ENCODE peak calls at places on chromosomes 2 and 18, in ten cellular contexts. One of them, this sample, is unnamed.

GRCh38 chr2:168132389-168132788 is 115.0 kb downstream of the STK39 start:
- DNase-seq in stomach: no peak
- DNase-seq in endothelial cell of umbilical vein: no peak
- DNase-seq in IMR-90: no peak
- DNase-seq in adrenal gland: no peak
- DNase-seq in body of pancreas: no peak
- DNase-seq in prostate gland: no peak
- DNase-seq in Peyer's patch: no peak
- DNase-seq in breast epithelium: no peak
- DNase-seq in A549: no peak
- DNase-seq in this sample: no peak

GRCh38 chr2:128639693-128640092 is 321.0 kb upstream of the HS6ST1 start:
- DNase-seq in breast epithelium: no peak
- DNase-seq in IMR-90: no peak
- DNase-seq in prostate gland: no peak
- DNase-seq in body of pancreas: no peak
- DNase-seq in A549: no peak
- DNase-seq in adrenal gland: no peak
- DNase-seq in Peyer's patch: no peak
- DNase-seq in stomach: peak; percentile 10
- DNase-seq in endothelial cell of umbilical vein: no peak
- DNase-seq in this sample: peak; percentile 75

GRCh38 chr2:8441371-8441770 is 240.5 kb upstream of the ID2 start:
- DNase-seq in prostate gland: no peak
- DNase-seq in adrenal gland: no peak
- DNase-seq in body of pancreas: no peak
- DNase-seq in endothelial cell of umbilical vein: no peak
- DNase-seq in Peyer's patch: no peak
- DNase-seq in A549: no peak
- DNase-seq in stomach: no peak
- DNase-seq in IMR-90: no peak
- DNase-seq in breast epithelium: no peak
- DNase-seq in this sample: peak; percentile 50

GRCh38 chr2:19124135-19124534 is 234.3 kb downstream of the OSR1 start:
- DNase-seq in A549: peak; percentile 42
- DNase-seq in body of pancreas: no peak
- DNase-seq in Peyer's patch: no peak
- DNase-seq in stomach: no peak
- DNase-seq in adrenal gland: no peak
- DNase-seq in breast epithelium: no peak
- DNase-seq in prostate gland: no peak
- DNase-seq in endothelial cell of umbilical vein: no peak
- DNase-seq in IMR-90: peak; percentile 95
- DNase-seq in this sample: no peak

GRCh38 chr2:25528173-25528572 is 145.2 kb downstream of the DTNB start:
- DNase-seq in prostate gland: no peak
- DNase-seq in IMR-90: peak; percentile 76
- DNase-seq in A549: no peak
- DNase-seq in body of pancreas: no peak
- DNase-seq in stomach: no peak
- DNase-seq in adrenal gland: no peak
- DNase-seq in breast epithelium: no peak
- DNase-seq in endothelial cell of umbilical vein: no peak
- DNase-seq in Peyer's patch: no peak
- DNase-seq in this sample: no peak

GRCh38 chr2:239267411-239267941 is 133.3 kb downstream of the HDAC4 start:
- DNase-seq in breast epithelium: peak; percentile 55
- DNase-seq in endothelial cell of umbilical vein: peak; percentile 37
- DNase-seq in A549: no peak
- DNase-seq in body of pancreas: no peak
- DNase-seq in IMR-90: peak; percentile 80
- DNase-seq in adrenal gland: peak; percentile 66
- DNase-seq in prostate gland: peak; percentile 34
- DNase-seq in stomach: peak; percentile 80
- DNase-seq in Peyer's patch: peak; percentile 95
- DNase-seq in this sample: peak; percentile 95

GRCh38 chr2:129862668-129863067 is 116.8 kb upstream of the RAB6C start:
- DNase-seq in prostate gland: no peak
- DNase-seq in adrenal gland: no peak
- DNase-seq in IMR-90: no peak
- DNase-seq in body of pancreas: no peak
- DNase-seq in A549: no peak
- DNase-seq in breast epithelium: no peak
- DNase-seq in stomach: no peak
- DNase-seq in Peyer's patch: no peak
- DNase-seq in endothelial cell of umbilical vein: no peak
- DNase-seq in this sample: no peak

GRCh38 chr2:174012347-174013309 is 47.5 kb upstream of the SP3 start:
- DNase-seq in IMR-90: no peak
- DNase-seq in adrenal gland: peak; percentile 80
- DNase-seq in A549: no peak
- DNase-seq in prostate gland: peak; percentile 62
- DNase-seq in stomach: peak; percentile 63
- DNase-seq in endothelial cell of umbilical vein: peak; percentile 31
- DNase-seq in body of pancreas: peak; percentile 38
- DNase-seq in breast epithelium: peak; percentile 68
- DNase-seq in Peyer's patch: peak; percentile 25
- DNase-seq in this sample: peak; percentile 96

GRCh38 chr2:224973112-224974016 is 68.9 kb downstream of the DOCK10 start:
- DNase-seq in stomach: peak; percentile 53
- DNase-seq in Peyer's patch: peak; percentile 65
- DNase-seq in A549: no peak
- DNase-seq in IMR-90: no peak
- DNase-seq in endothelial cell of umbilical vein: no peak
- DNase-seq in adrenal gland: no peak
- DNase-seq in breast epithelium: no peak
- DNase-seq in body of pancreas: no peak
- DNase-seq in prostate gland: no peak
- DNase-seq in this sample: no peak

GRCh38 chr18:11909081-11909410 is 929 bp upstream of the MPPE1 start:
- DNase-seq in prostate gland: no peak
- DNase-seq in Peyer's patch: peak; percentile 26
- DNase-seq in stomach: no peak
- DNase-seq in adrenal gland: no peak
- DNase-seq in endothelial cell of umbilical vein: no peak
- DNase-seq in breast epithelium: no peak
- DNase-seq in A549: no peak
- DNase-seq in body of pancreas: no peak
- DNase-seq in IMR-90: peak; percentile 12
- DNase-seq in this sample: no peak

GRCh38 chr2:196801578-196801977 is 2.1 kb upstream of the GTF3C3 start:
- DNase-seq in A549: no peak
- DNase-seq in adrenal gland: no peak
- DNase-seq in breast epithelium: no peak
- DNase-seq in body of pancreas: no peak
- DNase-seq in endothelial cell of umbilical vein: no peak
- DNase-seq in stomach: no peak
- DNase-seq in Peyer's patch: no peak
- DNase-seq in prostate gland: no peak
- DNase-seq in IMR-90: peak; percentile 38
- DNase-seq in this sample: no peak

GRCh38 chr2:70122470-70122869 is 35.2 kb downstream of the PCBP1 start:
- DNase-seq in prostate gland: no peak
- DNase-seq in breast epithelium: no peak
- DNase-seq in endothelial cell of umbilical vein: no peak
- DNase-seq in A549: no peak
- DNase-seq in IMR-90: no peak
- DNase-seq in Peyer's patch: no peak
- DNase-seq in stomach: no peak
- DNase-seq in adrenal gland: no peak
- DNase-seq in body of pancreas: no peak
- DNase-seq in this sample: no peak

GRCh38 chr2:239009001-239009961 is 161.4 kb downstream of the TWIST2 start:
- DNase-seq in breast epithelium: no peak
- DNase-seq in Peyer's patch: no peak
- DNase-seq in body of pancreas: no peak
- DNase-seq in endothelial cell of umbilical vein: peak; percentile 58
- DNase-seq in A549: no peak
- DNase-seq in adrenal gland: no peak
- DNase-seq in prostate gland: no peak
- DNase-seq in stomach: peak; percentile 0
- DNase-seq in IMR-90: no peak
- DNase-seq in this sample: no peak

GRCh38 chr2:179467111-179467510 is 202.5 kb upstream of the SESTD1 start:
- DNase-seq in breast epithelium: no peak
- DNase-seq in prostate gland: no peak
- DNase-seq in Peyer's patch: no peak
- DNase-seq in A549: no peak
- DNase-seq in endothelial cell of umbilical vein: peak; percentile 60
- DNase-seq in body of pancreas: no peak
- DNase-seq in stomach: no peak
- DNase-seq in adrenal gland: no peak
- DNase-seq in IMR-90: peak; percentile 64
- DNase-seq in this sample: no peak

GRCh38 chr2:240343548-240343947 is 91.9 kb upstream of the GPC1 start:
- DNase-seq in IMR-90: no peak
- DNase-seq in breast epithelium: no peak
- DNase-seq in A549: no peak
- DNase-seq in endothelial cell of umbilical vein: no peak
- DNase-seq in body of pancreas: no peak
- DNase-seq in stomach: no peak
- DNase-seq in prostate gland: no peak
- DNase-seq in Peyer's patch: no peak
- DNase-seq in adrenal gland: no peak
- DNase-seq in this sample: no peak

DNA sequence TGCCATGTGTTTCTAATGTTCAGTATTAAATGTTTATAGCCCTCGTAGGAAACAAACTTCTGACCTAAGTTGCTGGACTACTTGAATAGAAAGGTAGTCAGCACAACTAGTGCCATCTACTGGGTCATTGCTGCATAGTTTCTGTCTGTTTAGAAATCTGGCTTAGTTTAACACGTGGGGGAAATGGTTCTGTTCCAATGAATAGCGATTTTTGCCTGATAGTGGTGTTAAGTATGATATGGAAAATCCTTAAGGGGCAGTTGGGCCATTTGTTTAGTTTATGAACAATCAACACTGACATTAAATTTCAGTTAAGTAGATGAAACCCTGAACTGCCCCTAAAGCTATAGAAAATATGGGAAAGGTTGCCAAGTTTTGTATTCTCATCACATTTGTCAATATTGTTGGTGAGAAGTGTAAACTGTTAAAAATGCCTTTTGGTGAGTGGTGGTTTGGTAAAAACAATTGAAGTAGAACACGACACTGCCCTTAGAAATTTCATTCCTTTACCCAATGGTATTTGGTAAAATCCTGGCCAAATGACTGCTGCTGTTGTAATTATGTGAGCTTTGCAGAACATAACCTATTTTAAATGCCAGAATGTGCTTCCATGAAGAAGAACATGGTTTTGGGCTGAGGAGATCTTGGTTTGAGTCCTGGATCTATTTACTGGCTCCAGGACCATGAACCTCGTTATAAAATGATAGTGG is 13.2 kb downstream of the NABP1 start:
- DNase-seq in body of pancreas: peak; percentile 45
- DNase-seq in IMR-90: peak; percentile 87
- DNase-seq in stomach: peak; percentile 32
- DNase-seq in A549: peak; percentile 81
- DNase-seq in endothelial cell of umbilical vein: peak; percentile 91
- DNase-seq in breast epithelium: peak; percentile 36
- DNase-seq in prostate gland: peak; percentile 58
- DNase-seq in adrenal gland: peak; percentile 48
- DNase-seq in Peyer's patch: peak; percentile 51
- DNase-seq in this sample: no peak
- TF ChIP-seq POLR2A in body of pancreas: peak; percentile 15
- TF ChIP-seq POLR2A in IMR-90: no peak
- TF ChIP-seq POLR2A in stomach: no peak
- TF ChIP-seq POLR2A in A549: no peak
- TF ChIP-seq POLR2A in endothelial cell of umbilical vein: peak; percentile 71
- TF ChIP-seq POLR2A in breast epithelium: no peak
- TF ChIP-seq POLR2A in prostate gland: no peak
- TF ChIP-seq POLR2A in adrenal gland: no peak
- TF ChIP-seq POLR2A in Peyer's patch: peak; percentile 14
- TF ChIP-seq POLR2A in this sample: no peak

GRCh38 chr2:218980800-218981389 is 4.1 kb downstream of the FEV start:
- DNase-seq in stomach: no peak
- DNase-seq in endothelial cell of umbilical vein: no peak
- DNase-seq in IMR-90: no peak
- DNase-seq in prostate gland: no peak
- DNase-seq in adrenal gland: no peak
- DNase-seq in body of pancreas: no peak
- DNase-seq in breast epithelium: no peak
- DNase-seq in Peyer's patch: no peak
- DNase-seq in A549: no peak
- DNase-seq in this sample: no peak
- H3K4me3 ChIP-seq in stomach: no peak overlapping the region
- H3K4me3 ChIP-seq in endothelial cell of umbilical vein: no peak overlapping the region
- H3K4me3 ChIP-seq in IMR-90: no peak overlapping the region
- H3K4me3 ChIP-seq in prostate gland: no peak overlapping the region
- H3K4me3 ChIP-seq in adrenal gland: no peak overlapping the region
- H3K4me3 ChIP-seq in body of pancreas: no peak overlapping the region
- H3K4me3 ChIP-seq in breast epithelium: peak overlapping the region; percentile 35
- H3K4me3 ChIP-seq in Peyer's patch: peak overlapping the region; percentile 40
- H3K4me3 ChIP-seq in A549: no peak overlapping the region
- H3K4me3 ChIP-seq in this sample: no peak overlapping the region

DNA sequence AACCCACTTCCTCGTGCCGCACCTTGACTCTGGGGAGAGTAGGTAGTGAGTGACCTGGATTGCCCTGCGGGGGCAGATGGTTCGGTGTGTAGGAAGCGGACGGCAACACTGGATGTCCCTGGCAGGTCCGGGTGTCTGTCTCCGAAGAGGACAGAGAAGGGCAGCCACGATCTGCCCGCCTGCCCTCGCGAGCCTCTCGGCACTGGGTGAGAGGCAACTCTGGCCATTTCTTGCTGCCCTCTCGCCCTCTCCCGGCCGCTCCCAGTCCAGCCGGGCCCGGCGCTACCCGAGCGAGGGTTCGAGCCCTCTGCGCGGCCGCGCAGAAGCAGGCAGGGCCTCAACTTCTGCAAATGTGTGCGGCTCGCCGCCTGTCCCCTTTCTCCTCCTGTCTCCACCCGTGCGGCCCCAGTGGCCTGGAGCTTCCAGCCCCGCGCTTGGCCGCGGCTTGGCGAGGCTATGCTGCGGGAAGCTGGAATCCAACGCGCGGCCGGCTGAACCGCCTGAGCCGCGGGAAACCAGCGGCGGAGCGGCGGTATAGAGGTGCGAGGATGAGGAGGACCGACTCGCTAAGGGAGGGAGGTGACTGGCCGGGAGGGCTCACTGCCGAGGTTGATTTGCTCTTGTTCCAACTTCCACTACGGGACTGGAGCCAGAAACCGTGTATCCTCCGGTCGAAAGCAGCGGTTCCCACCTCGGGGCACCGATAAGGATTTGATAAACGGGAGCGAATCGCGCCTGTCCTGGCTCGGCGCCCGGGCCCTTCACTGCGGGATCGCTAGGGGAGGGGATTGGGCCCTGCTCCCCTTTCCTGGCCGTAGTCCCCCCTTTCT is 1.5 kb downstream of the EPAS1 start:
- DNase-seq in prostate gland: no peak
- DNase-seq in body of pancreas: peak; percentile 68
- DNase-seq in stomach: peak; percentile 75
- DNase-seq in A549: peak; percentile 69
- DNase-seq in adrenal gland: peak; percentile 53
- DNase-seq in breast epithelium: peak; percentile 54
- DNase-seq in endothelial cell of umbilical vein: peak; percentile 60
- DNase-seq in Peyer's patch: no peak
- DNase-seq in IMR-90: peak; percentile 47
- DNase-seq in this sample: peak; percentile 46
- TF ChIP-seq POLR2A in prostate gland: peak; percentile 4
- TF ChIP-seq POLR2A in body of pancreas: peak; percentile 24
- TF ChIP-seq POLR2A in stomach: no peak
- TF ChIP-seq POLR2A in A549: no peak
- TF ChIP-seq POLR2A in adrenal gland: no peak
- TF ChIP-seq POLR2A in breast epithelium: peak; percentile 6
- TF ChIP-seq POLR2A in endothelial cell of umbilical vein: no peak
- TF ChIP-seq POLR2A in Peyer's patch: peak; percentile 26
- TF ChIP-seq POLR2A in IMR-90: peak; percentile 16
- TF ChIP-seq POLR2A in this sample: no peak

GRCh38 chr2:226317970-226318369 is 481.6 kb downstream of the IRS1 start:
- DNase-seq in IMR-90: no peak
- DNase-seq in breast epithelium: no peak
- DNase-seq in endothelial cell of umbilical vein: no peak
- DNase-seq in adrenal gland: no peak
- DNase-seq in body of pancreas: no peak
- DNase-seq in A549: no peak
- DNase-seq in prostate gland: no peak
- DNase-seq in Peyer's patch: no peak
- DNase-seq in stomach: no peak
- DNase-seq in this sample: no peak
- H3K4me3 ChIP-seq in IMR-90: no peak overlapping the region
- H3K4me3 ChIP-seq in breast epithelium: no peak overlapping the region
- H3K4me3 ChIP-seq in endothelial cell of umbilical vein: no peak overlapping the region
- H3K4me3 ChIP-seq in adrenal gland: no peak overlapping the region
- H3K4me3 ChIP-seq in body of pancreas: no peak overlapping the region
- H3K4me3 ChIP-seq in A549: no peak overlapping the region
- H3K4me3 ChIP-seq in prostate gland: no peak overlapping the region
- H3K4me3 ChIP-seq in Peyer's patch: no peak overlapping the region
- H3K4me3 ChIP-seq in stomach: no peak overlapping the region
- H3K4me3 ChIP-seq in this sample: no peak overlapping the region